ENCODE peak calls at places on chromosomes 5 and 9, in five cellular contexts. E, K, U, W and R are unnamed samples.

GRCh38 chr5:38532165-38532669 is 24.2 kb downstream of the LIFR start:
- DNase-seq in K (no peak), U (no peak), W (peak; percentile 16), E (no peak), R (no peak)

GRCh38 chr9:82201186-82201585 is 212.6 kb downstream of the SPATA31D1 start:
- DNase-seq in W (no peak), U (no peak), E (no peak), K (no peak), R (no peak)

GRCh38 chr5:147481376-147481775 is 28.5 kb downstream of the DPYSL3 start:
- DNase-seq in E (no peak), U (peak; percentile 74), W (no peak), K (no peak), R (no peak)

GRCh38 chr5:53364098-53364497 is 116.3 kb upstream of the FST start:
- DNase-seq in U (peak; percentile 59), E (no peak), W (no peak), K (no peak), R (no peak)

GRCh38 chr5:99940540-99940939 is 594.6 kb upstream of the FAM174A start:
- DNase-seq in E (no peak), W (no peak), K (no peak), U (no peak), R (no peak)

GRCh38 chr5:173882632-173883031 is 5.5 kb upstream of the CPEB4 start:
- DNase-seq in K (no peak), E (no peak), W (no peak), U (no peak), R (no peak)

GRCh38 chr9:129141066-129142041 is 30.1 kb downstream of the PTPA start:
- DNase-seq in K (no peak), E (no peak), U (peak; percentile 93), W (peak; percentile 82), R (peak; percentile 64)

GRCh38 chr9:130897848-130898551 is 1.4 kb upstream of the QRFP start:
- DNase-seq in E (no peak), K (no peak), W (peak; percentile 20), U (no peak), R (no peak)

GRCh38 chr9:87238545-87238944 is 259.1 kb upstream of the DAPK1 start:
- DNase-seq in E (no peak), W (no peak), U (peak; percentile 34), K (no peak), R (no peak)

GRCh38 chr9:87239312-87239711 is 258.4 kb upstream of the DAPK1 start:
- DNase-seq in K (no peak), E (no peak), U (no peak), W (no peak), R (no peak)

GRCh38 chr9:87245271-87245670 is 252.4 kb upstream of the DAPK1 start:
- DNase-seq in W (no peak), E (no peak), U (no peak), K (no peak), R (no peak)

GRCh38 chr9:87249029-87249428 is 248.6 kb upstream of the DAPK1 start:
- DNase-seq in U (no peak), W (no peak), E (no peak), K (no peak), R (no peak)

DNA sequence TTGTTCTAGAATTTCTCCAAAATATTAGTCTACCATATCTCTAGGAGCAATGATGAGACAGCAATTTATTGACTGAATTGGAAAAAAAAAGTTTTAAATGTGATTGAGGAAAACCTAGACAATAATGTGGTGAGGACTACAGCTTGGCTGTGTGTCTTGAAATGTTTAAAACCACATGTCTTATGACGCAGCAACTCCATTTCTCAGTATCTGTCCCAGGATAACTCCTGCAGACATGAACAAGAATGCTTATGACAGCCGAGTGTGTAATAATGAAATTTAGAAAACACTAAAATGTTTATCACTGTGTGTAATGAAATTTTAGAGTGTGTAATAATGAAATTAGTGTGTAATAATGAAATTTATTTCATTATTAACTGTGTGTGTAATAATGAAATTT is 254.1 kb upstream of the DAPK1 start:
- DNase-seq in W (no peak), K (no peak), U (no peak), E (no peak), R (no peak)
- TF ChIP-seq CTCF in W (no peak), K (no peak), U (no peak), E (no peak), R (no peak)

DNA sequence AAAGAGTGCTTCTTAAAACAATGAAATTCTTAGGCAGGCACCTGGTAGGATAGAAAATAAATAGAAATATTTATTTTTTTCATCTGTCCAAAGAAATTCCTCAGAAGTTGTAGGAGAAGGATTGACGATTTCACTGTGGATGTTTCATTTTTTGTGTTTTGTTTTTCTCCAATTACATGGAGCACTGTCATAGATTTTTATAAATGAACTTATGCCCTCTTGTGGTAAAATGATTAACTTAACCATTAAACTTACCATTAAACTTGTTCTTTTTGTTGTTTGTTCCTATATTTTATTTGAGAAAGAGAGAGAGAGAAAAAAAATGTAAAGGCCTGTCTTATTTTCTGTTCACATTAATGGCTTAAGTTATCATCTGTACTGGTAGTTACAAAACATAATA is 339.2 kb downstream of the PRR16 start:
- DNase-seq in W (no peak), K (no peak), U (peak; percentile 47), E (no peak), R (no peak)
- TF ChIP-seq CTCF in W (peak; percentile 9), K (peak; percentile 56), U (no peak), E (peak; percentile 17), R (no peak)

DNA sequence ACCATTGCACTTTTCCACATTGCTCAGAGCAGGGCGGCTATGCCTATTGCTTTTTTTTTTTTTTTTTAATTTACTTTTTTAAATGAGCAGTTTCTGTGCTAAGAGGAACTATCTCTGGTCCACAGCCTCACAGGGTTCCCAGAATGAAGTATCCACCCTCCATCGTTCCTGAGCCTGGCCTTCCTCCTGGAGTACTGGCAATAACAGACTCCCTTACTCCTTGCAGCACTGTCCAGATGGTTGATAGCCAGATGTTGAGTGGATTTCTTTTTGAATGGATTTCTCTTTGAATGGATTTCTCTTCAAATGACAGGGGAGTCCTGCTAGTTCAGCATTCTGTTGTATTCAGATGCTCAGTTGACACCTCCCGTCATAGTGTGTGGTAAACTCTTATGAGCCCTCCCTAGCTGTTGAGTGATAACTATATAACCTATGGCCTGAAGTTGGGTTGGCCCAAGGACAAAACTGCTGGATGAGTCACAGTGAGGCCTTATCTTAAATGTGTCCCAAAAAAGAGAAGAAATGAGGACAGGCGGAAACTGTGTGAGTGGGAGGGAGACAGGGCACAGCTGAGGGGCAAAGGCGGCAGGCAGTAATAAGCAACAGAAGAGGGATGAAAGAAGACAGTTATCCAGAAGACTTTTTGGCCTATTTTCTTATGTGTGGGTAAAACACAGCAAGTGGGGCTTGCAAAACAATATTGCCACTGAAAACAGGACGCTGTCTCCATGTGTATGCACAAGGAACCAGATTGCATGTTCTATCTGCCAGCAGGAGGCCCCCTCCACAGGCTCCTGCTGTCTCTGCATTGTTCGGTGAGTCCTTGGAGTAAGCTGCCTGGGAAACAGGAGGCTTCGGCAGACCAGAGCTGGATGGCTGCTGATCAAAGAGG is 209.5 kb upstream of the S1PR3 start:
- DNase-seq in K (peak; percentile 51), U (peak; percentile 96), E (no peak), W (peak; percentile 76), R (no peak)
- TF ChIP-seq CTCF in K (no peak), U (peak; percentile 81), E (no peak), W (peak; percentile 55), R (no peak)

DNA sequence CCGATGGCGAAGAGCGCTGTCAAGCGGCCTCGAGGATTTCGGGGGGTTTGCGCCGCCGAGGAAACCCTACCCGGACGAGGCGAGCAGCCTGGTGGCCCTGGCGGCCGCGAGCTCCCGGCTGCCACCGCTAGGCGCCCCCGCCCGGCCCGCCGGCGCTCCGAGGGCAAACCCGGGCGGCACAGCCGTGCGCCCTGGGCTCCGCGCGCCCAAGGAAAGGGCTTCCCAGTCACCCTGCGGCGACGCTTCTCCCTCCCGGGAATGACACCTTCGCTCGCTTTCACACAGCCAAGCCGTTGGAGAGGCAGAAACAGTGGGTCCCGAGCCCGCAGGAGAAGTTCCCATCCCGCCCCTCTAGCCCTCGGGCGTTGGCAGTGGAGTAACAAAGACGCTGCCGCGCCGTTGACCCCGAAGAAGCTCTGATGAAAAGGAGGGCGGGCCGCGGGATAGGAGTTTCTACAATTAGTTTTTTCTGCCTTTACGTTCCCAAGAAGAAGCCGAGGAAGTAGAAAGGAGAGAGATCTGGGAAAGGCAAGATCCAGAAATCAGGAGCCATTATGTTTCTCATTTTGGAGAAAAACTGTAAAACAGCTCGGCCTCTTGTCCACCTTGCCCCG is 126.1 kb downstream of the TMEM174 start:
- DNase-seq in W (no peak), E (no peak), K (peak; percentile 63), U (no peak), R (peak; percentile 51)
- TF ChIP-seq CTCF in W (peak; percentile 30), E (peak; percentile 52), K (peak; percentile 51), U (no peak), R (no peak)